ENCODE peak calls at places on chromosomes 2 and 18, in seven cellular contexts. H is NCI-H524; Q is Ammon's horn; U is activated naive CD4-positive, alpha-beta T cell; I is ELR; M is fibroblast of pulmonary artery; N is ovary. R is an unnamed sample.

GRCh38 chr18:57789105-57789504 is 14.0 kb downstream of the ATP8B1 start:
- DNase-seq in Q (no peak), M (peak), N (no peak), I (peak), U (no peak), H (no peak), R (peak)

GRCh38 chr2:102488063-102488462 is 15.0 kb downstream of the SLC9A4 start:
- DNase-seq in N (no peak), M (peak), U (no peak), I (peak), H (no peak), Q (no peak), R (peak)

GRCh38 chr2:198135481-198135934 is 331.1 kb downstream of the PLCL1 start:
- DNase-seq in N (no peak), U (no peak), I (no peak), Q (peak), H (peak), M (no peak), R (no peak)

GRCh38 chr2:189287982-189288494 is 108.5 kb upstream of the COL5A2 start:
- DNase-seq in H (no peak), I (peak), U (no peak), N (no peak), M (peak), Q (peak), R (peak)

GRCh38 chr2:17309741-17310339 is 208.4 kb downstream of the RAD51AP2 start:
- DNase-seq in U (no peak), Q (peak), M (peak), H (peak), I (peak), N (no peak), R (peak)

GRCh38 chr18:79682896-79683625 is 3.5 kb downstream of the CTDP1 start:
- DNase-seq in I (no peak), U (no peak), M (no peak), Q (no peak), N (no peak), H (no peak), R (no peak)

GRCh38 chr2:24743914-24744313 is 49.3 kb downstream of the PTRHD1 start:
- DNase-seq in U (no peak), M (no peak), H (no peak), Q (no peak), N (no peak), I (no peak), R (peak)

GRCh38 chr2:139216435-139216834 is 436.2 kb upstream of the NXPH2 start:
- DNase-seq in U (no peak), I (no peak), N (no peak), M (no peak), Q (no peak), H (no peak), R (no peak)

GRCh38 chr2:62817995-62818713 is 112.6 kb downstream of the EHBP1 start:
- DNase-seq in I (peak), Q (no peak), H (no peak), M (no peak), U (no peak), N (no peak), R (no peak)

GRCh38 chr2:64716569-64716968 is 62.9 kb upstream of the SERTAD2 start:
- DNase-seq in Q (peak), U (no peak), M (no peak), H (no peak), N (no peak), I (no peak), R (no peak)

GRCh38 chr18:45365835-45366234 is 249.4 kb upstream of the SLC14A2 start:
- DNase-seq in H (no peak), Q (no peak), I (no peak), U (no peak), M (no peak), N (no peak), R (no peak)

GRCh38 chr2:118119158-118119715 is 31.0 kb downstream of the INSIG2 start:
- DNase-seq in N (no peak), Q (no peak), I (no peak), M (peak), U (no peak), H (no peak), R (peak)

GRCh38 chr2:133526468-133526769 is 41.8 kb downstream of the NCKAP5 start:
- DNase-seq in U (no peak), Q (no peak), M (no peak), N (no peak), H (peak), I (no peak), R (no peak)

R was measured in dermis blood vessel endothelial cell.